ENCODE peak calls at places on chromosomes 5 and 9, in six cellular contexts. X is body of pancreas, J is right lobe of liver, Z is psoas muscle, S is ascending aorta, C is HepG2. E is an unnamed sample. For H3K9me3, the result is how much of the 10 kb centered on the place peaks cover.

GRCh38 chr9:107637421-107638420 is 148.2 kb upstream of the KLF4 start:
- DNase-seq in X (peak), C (no peak), Z (peak), S (peak), J (peak), E (peak)

GRCh38 chr9:84845956-84846355 is 176.4 kb downstream of the NTRK2 start:
- DNase-seq in Z (no peak), X (no peak), J (no peak), C (no peak), S (no peak), E (no peak)

GRCh38 chr9:76677481-76678055 is 86.7 kb upstream of the PCA3 start:
- DNase-seq in C (no peak), J (no peak), S (peak), Z (peak), X (no peak), E (no peak)

GRCh38 chr9:122218070-122218884 is 10.5 kb downstream of the LHX6 start:
- DNase-seq in S (no peak), C (no peak), X (no peak), Z (no peak), J (no peak), E (no peak)

GRCh38 chr5:83145882-83146331 is 68.6 kb downstream of the XRCC4 start:
- DNase-seq in J (no peak), Z (no peak), S (no peak), X (no peak), C (no peak), E (no peak)

GRCh38 chr5:174527936-174528557 is 196.3 kb upstream of the MSX2 start:
- DNase-seq in X (no peak), J (no peak), C (no peak), Z (no peak), S (no peak), E (no peak)

GRCh38 chr5:81530919-81531318 is 137.0 kb upstream of the ACOT12 start:
- DNase-seq in X (no peak), S (no peak), Z (no peak), J (no peak), C (no peak), E (no peak)

GRCh38 chr9:76458903-76459690 is at the start of gene GCNT1:
- DNase-seq in C (peak), Z (peak), S (peak), X (peak), J (peak), E (peak)

GRCh38 chr9:94111446-94111845 is 27.2 kb downstream of the PTPDC1 start:
- DNase-seq in J (no peak), C (no peak), S (no peak), Z (no peak), X (no peak), E (no peak)

GRCh38 chr5:65695162-65695755 is 26.6 kb downstream of the SGTB start:
- DNase-seq in S (no peak), Z (no peak), C (no peak), J (no peak), X (no peak), E (no peak)

GRCh38 chr9:85114799-85115198 is 445.3 kb downstream of the NTRK2 start:
- DNase-seq in J (no peak), C (no peak), Z (no peak), S (no peak), X (no peak), E (no peak)

GRCh38 chr5:142585451-142585850 is 100.4 kb downstream of the FGF1 start:
- DNase-seq in C (no peak), Z (no peak), X (no peak), J (no peak), S (no peak), E (no peak)

GRCh38 chr9:129671519-129671918 is 6.1 kb downstream of the PRRX2 start:
- DNase-seq in X (no peak), C (no peak), J (no peak), Z (no peak), S (no peak), E (no peak)

GRCh38 chr5:74833537-74834266 is 32.5 kb downstream of the FAM169A start:
- DNase-seq in C (peak), J (peak), Z (no peak), S (no peak), X (no peak), E (peak)

GRCh38 chr9:114156658-114157421 is 1.5 kb downstream of the COL27A1 start:
- DNase-seq in J (peak), C (no peak), X (peak), S (peak), Z (peak), E (no peak)

GRCh38 chr5:140881889-140882590 is at the start of gene PCDHA13:
- DNase-seq in X (peak), Z (no peak), S (no peak), J (no peak), C (no peak), E (no peak)

GRCh38 chr9:111831371-111832108 is 36.8 kb upstream of the SHOC1 start:
- DNase-seq in C (no peak), Z (no peak), S (no peak), J (no peak), X (no peak), E (no peak)

GRCh38 chr9:629136-629535 is 212.4 kb upstream of the DMRT1 start:
- DNase-seq in Z (no peak), C (no peak), S (no peak), X (no peak), J (no peak), E (no peak)

GRCh38 chr5:82922086-82922734 is 155.0 kb downstream of the TMEM167A start:
- DNase-seq in X (no peak), S (no peak), Z (no peak), J (no peak), C (no peak), E (no peak)

GRCh38 chr5:158538506-158539074 is 561.1 kb downstream of the EBF1 start:
- DNase-seq in C (no peak), X (no peak), Z (no peak), J (no peak), S (no peak), E (no peak)

GRCh38 chr9:117412841-117413240 is 2.0 kb downstream of the ASTN2 start:
- DNase-seq in C (no peak), S (no peak), Z (no peak), J (no peak), X (no peak), E (no peak)

GRCh38 chr9:1747568-1747967 is 267.6 kb upstream of the SMARCA2 start:
- DNase-seq in C (no peak), Z (no peak), S (no peak), J (no peak), X (no peak), E (no peak)

GRCh38 chr5:141637693-141638419 is 1.1 kb downstream of the RELL2 start:
- DNase-seq in Z (peak), C (peak), X (peak), S (peak), J (peak), E (peak)

GRCh38 chr5:93582677-93583524 is at the start of gene NR2F1:
- DNase-seq in Z (peak), X (peak), J (no peak), S (no peak), C (peak), E (peak)

GRCh38 chr5:3059488-3059887 is 308.0 kb upstream of the IRX2 start:
- DNase-seq in X (no peak), C (no peak), S (no peak), Z (no peak), J (no peak), E (no peak)

GRCh38 chr5:3056901-3057300 is 305.4 kb upstream of the IRX2 start:
- DNase-seq in Z (no peak), S (no peak), J (no peak), X (no peak), C (no peak), E (no peak)

GRCh38 chr5:3058930-3059329 is 307.5 kb upstream of the IRX2 start:
- DNase-seq in J (no peak), C (no peak), Z (no peak), S (no peak), X (no peak), E (no peak)

DNA sequence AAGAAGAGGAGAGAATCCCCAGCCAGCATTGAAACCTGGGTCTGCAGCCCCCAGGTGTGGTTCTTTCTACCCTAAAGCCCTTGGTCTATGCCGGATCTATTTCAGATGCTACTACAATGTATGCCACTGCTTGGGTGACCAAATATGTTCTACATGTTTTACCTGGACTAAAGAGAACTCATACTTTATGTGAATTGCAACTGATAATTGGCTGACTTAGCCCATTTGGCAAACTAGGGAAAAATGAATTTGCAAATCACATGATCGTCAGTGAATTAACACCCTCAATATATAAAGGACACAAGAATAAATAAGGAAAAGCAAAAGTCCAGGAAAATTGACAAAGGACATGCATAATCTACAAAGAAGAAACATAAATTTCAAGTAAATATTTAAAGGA is 308.8 kb upstream of the IRX2 start:
- DNase-seq in Z (no peak), X (no peak), S (no peak), C (no peak), J (no peak), E (no peak)
- H3K9me3 ChIP-seq in Z (under half), X (under half), S (under half), C (under half), J (under half), E (under half)

GRCh38 chr5:32024751-32025150 is 149.4 kb downstream of the GOLPH3 start:
- DNase-seq in J (no peak), X (no peak), Z (no peak), C (no peak), S (no peak), E (no peak)

GRCh38 chr5:32027717-32028321 is 146.3 kb downstream of the GOLPH3 start:
- DNase-seq in X (no peak), C (peak), J (no peak), S (peak), Z (peak), E (no peak)

GRCh38 chr5:32030226-32030625 is 143.9 kb downstream of the GOLPH3 start:
- DNase-seq in J (no peak), Z (no peak), X (no peak), S (no peak), C (no peak), E (no peak)

GRCh38 chr5:32029291-32029690 is 144.8 kb downstream of the GOLPH3 start:
- DNase-seq in X (no peak), J (no peak), S (no peak), Z (no peak), C (no peak), E (no peak)

GRCh38 chr5:32027093-32027716 is 146.9 kb downstream of the GOLPH3 start:
- DNase-seq in S (no peak), C (no peak), Z (no peak), J (no peak), X (no peak), E (no peak)
- H3K4me3 ChIP-seq in S (no peak), C (no peak), Z (peak), J (no peak), X (no peak), E (no peak)

GRCh38 chr5:1042626-1043025 is 34.0 kb downstream of the NKD2 start:
- DNase-seq in X (no peak), C (no peak), S (no peak), Z (no peak), J (no peak), E (no peak)
- H3K9me3 ChIP-seq in X (under half), C (under half), S (under half), Z (under half), J (under half), E (under half)

GRCh38 chr9:16612627-16613026 is 257.8 kb downstream of the BNC2 start:
- DNase-seq in Z (no peak), J (no peak), S (no peak), X (no peak), C (no peak), E (no peak)

GRCh38 chr9:16613605-16614004 is 256.9 kb downstream of the BNC2 start:
- DNase-seq in X (no peak), Z (no peak), S (no peak), J (no peak), C (no peak), E (no peak)

GRCh38 chr9:16611001-16611400 is 259.5 kb downstream of the BNC2 start:
- DNase-seq in C (no peak), J (no peak), S (no peak), X (no peak), Z (no peak), E (no peak)

GRCh38 chr9:16610538-16610937 is 259.9 kb downstream of the BNC2 start:
- DNase-seq in C (no peak), J (no peak), Z (no peak), S (no peak), X (no peak), E (no peak)

DNA sequence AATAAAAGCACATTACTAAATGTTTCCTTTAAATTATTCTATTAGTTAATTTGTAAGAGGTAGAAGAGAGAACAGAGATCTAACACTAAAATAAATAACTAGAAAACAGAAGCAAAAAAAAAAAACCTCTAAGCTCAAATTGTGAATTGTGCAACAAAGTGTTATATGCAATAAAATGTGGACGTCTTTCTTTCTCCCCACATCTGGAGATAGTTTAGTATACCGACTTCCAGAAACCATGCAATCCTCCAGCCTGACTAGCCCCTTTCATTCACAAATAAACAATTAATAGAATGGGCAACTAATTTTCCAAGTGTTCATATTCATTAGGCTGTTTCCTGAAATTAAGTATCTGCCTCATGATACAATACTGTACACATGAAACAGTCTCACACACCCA is 258.5 kb downstream of the BNC2 start:
- DNase-seq in C (no peak), J (no peak), X (no peak), S (no peak), Z (no peak), E (no peak)
- H3K4me3 ChIP-seq in C (no peak), J (no peak), X (no peak), S (no peak), Z (no peak), E (no peak)

DNA sequence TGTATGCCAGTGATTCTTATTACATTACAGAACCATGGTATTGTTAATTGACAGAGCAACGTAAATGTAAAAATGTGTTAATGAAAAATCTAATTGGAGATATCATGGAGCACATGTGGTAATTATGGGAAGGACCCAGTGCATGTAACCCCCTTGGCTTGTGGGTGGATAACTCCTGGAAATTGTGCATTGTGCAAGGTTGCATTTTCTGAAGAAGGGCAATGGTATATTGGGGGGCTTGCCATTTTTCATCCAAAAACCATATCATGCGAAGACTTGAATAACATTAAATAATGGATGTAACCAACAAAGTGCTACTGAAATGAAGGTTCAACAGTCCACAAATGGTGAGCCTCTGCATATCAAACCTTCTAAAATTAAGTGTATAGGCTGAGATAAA is 47.6 kb downstream of the BASP1 start:
- DNase-seq in S (no peak), J (no peak), X (no peak), C (no peak), Z (no peak), E (no peak)
- H3K9me3 ChIP-seq in S (under half), J (under half), X (under half), C (under half), Z (under half), E (under half)

GRCh38 chr9:95349109-95350038 is 31.9 kb upstream of the FANCC start:
- DNase-seq in Z (no peak), C (no peak), J (no peak), X (no peak), S (no peak), E (no peak)
- H3K4me3 ChIP-seq in Z (peak), C (peak), J (peak), X (no peak), S (peak), E (no peak)

E was measured in Caco-2.